ENCODE peak calls at places on chromosomes 1 and 21, in seven cellular contexts. T is activated T-helper 9 cell treated with anti-CD3 and anti-CD28 coated beads, Interleukin-2, amount 50 U/mL, for 16 hours; Z is GM03348; H is effector memory CD8-positive, alpha-beta T cell; Q is neural crest cell; L is stromal cell of bone marrow; F is substantia nigra. O is an unnamed sample.

GRCh38 chr1:27488523-27489138 is 1.3 kb downstream of the WASF2 start:
- DNase-seq in T (no peak), Z (no peak), H (no peak), Q (no peak), L (no peak), F (no peak), O (peak; percentile 51)

GRCh38 chr1:47894718-47895393 is 102.3 kb downstream of the TRABD2B start:
- DNase-seq in T (no peak), Z (no peak), H (no peak), Q (no peak), L (peak; percentile 9), F (no peak), O (peak; percentile 87)

GRCh38 chr1:1517973-1518620 is 6.1 kb downstream of the ATAD3A start:
- DNase-seq in T (no peak), Z (no peak), H (no peak), Q (no peak), L (no peak), F (no peak), O (no peak)

GRCh38 chr1:109630081-109630880 is 10.6 kb downstream of the AMPD2 start:
- DNase-seq in T (no peak), Z (peak; percentile 42), H (no peak), Q (no peak), L (no peak), F (no peak), O (no peak)

GRCh38 chr1:17636612-17637011 is 97.1 kb downstream of the ARHGEF10L start:
- DNase-seq in T (no peak), Z (peak; percentile 51), H (no peak), Q (no peak), L (no peak), F (no peak), O (peak; percentile 91)

GRCh38 chr1:211676106-211676583 is 724 bp upstream of the NEK2 start:
- DNase-seq in T (no peak), Z (no peak), H (no peak), Q (no peak), L (no peak), F (no peak), O (no peak)

GRCh38 chr1:21325231-21325718 is 35.0 kb upstream of the ECE1 start:
- DNase-seq in T (no peak), Z (no peak), H (no peak), Q (no peak), L (no peak), F (no peak), O (no peak)

GRCh38 chr1:1080122-1080753 is 6.1 kb upstream of the RNF223 start:
- DNase-seq in T (no peak), Z (peak; percentile 82), H (no peak), Q (no peak), L (no peak), F (peak; percentile 34), O (peak; percentile 82)

GRCh38 chr21:16262109-16262508 is 532.3 kb downstream of the USP25 start:
- DNase-seq in T (no peak), Z (no peak), H (no peak), Q (no peak), L (no peak), F (no peak), O (peak; percentile 40)

GRCh38 chr1:225700164-225700740 is 47.3 kb upstream of the ENAH start:
- DNase-seq in T (no peak), Z (peak; percentile 89), H (no peak), Q (no peak), L (peak; percentile 99), F (no peak), O (peak; percentile 100)

GRCh38 chr1:60762176-60762575 is 320.2 kb upstream of the NFIA start:
- DNase-seq in T (no peak), Z (no peak), H (no peak), Q (no peak), L (peak; percentile 38), F (no peak), O (no peak)

GRCh38 chr21:29299906-29300546 is 1.3 kb downstream of the BACH1 start:
- DNase-seq in T (peak; percentile 20), Z (peak; percentile 78), H (peak; percentile 33), Q (no peak), L (peak; percentile 77), F (peak; percentile 13), O (peak; percentile 99)

GRCh38 chr1:33298623-33299277 is 22.1 kb downstream of the A3GALT2 start:
- DNase-seq in T (peak; percentile 32), Z (peak; percentile 90), H (peak; percentile 45), Q (peak; percentile 69), L (peak; percentile 27), F (peak; percentile 24), O (peak; percentile 66)

GRCh38 chr1:199054706-199055105 is 415.9 kb downstream of the PTPRC start:
- DNase-seq in T (no peak), Z (no peak), H (no peak), Q (no peak), L (no peak), F (no peak), O (no peak)

GRCh38 chr1:150548632-150549495 is at the start of gene ADAMTSL4:
- DNase-seq in T (no peak), Z (peak; percentile 81), H (peak; percentile 27), Q (peak; percentile 50), L (no peak), F (peak; percentile 28), O (peak; percentile 82)

GRCh38 chr1:54377040-54377691 is 29.0 kb downstream of the SSBP3 start:
- DNase-seq in T (no peak), Z (no peak), H (no peak), Q (no peak), L (no peak), F (no peak), O (peak; percentile 29)

GRCh38 chr1:54273092-54273836 is 73.3 kb downstream of the MRPL37 start:
- DNase-seq in T (no peak), Z (peak; percentile 94), H (no peak), Q (peak; percentile 59), L (peak; percentile 68), F (peak; percentile 81), O (peak; percentile 92)

GRCh38 chr1:213979751-213980605 is 7.8 kb upstream of the PROX1 start:
- DNase-seq in T (no peak), Z (no peak), H (no peak), Q (peak; percentile 22), L (no peak), F (no peak), O (no peak)

GRCh38 chr1:107016376-107016978 is 40.0 kb upstream of the PRMT6 start:
- DNase-seq in T (no peak), Z (peak; percentile 7), H (no peak), Q (no peak), L (no peak), F (no peak), O (peak; percentile 5)

GRCh38 chr1:238404506-238404905 is 513.8 kb upstream of the ZP4 start:
- DNase-seq in T (no peak), Z (no peak), H (no peak), Q (no peak), L (no peak), F (no peak), O (peak; percentile 13)

GRCh38 chr21:44500111-44500510 is 39.9 kb downstream of the KRTAP10-1 start:
- DNase-seq in T (no peak), Z (no peak), H (no peak), Q (no peak), L (no peak), F (no peak), O (no peak)

GRCh38 chr1:111422546-111423391 is 4.8 kb downstream of the OVGP1 start:
- DNase-seq in T (no peak), Z (no peak), H (no peak), Q (no peak), L (no peak), F (no peak), O (peak; percentile 83)

GRCh38 chr1:115958866-115959265 is 17.4 kb upstream of the SLC22A15 start:
- DNase-seq in T (no peak), Z (no peak), H (no peak), Q (no peak), L (no peak), F (no peak), O (no peak)

GRCh38 chr21:42760977-42761751 is 107.7 kb downstream of the PDE9A start:
- DNase-seq in T (no peak), Z (no peak), H (no peak), Q (no peak), L (no peak), F (no peak), O (no peak)

GRCh38 chr1:167860231-167860923 is 53.6 kb downstream of the ADCY10 start:
- DNase-seq in T (no peak), Z (peak; percentile 35), H (no peak), Q (no peak), L (no peak), F (no peak), O (no peak)

GRCh38 chr1:204131978-204132377 is 19.9 kb downstream of the ETNK2 start:
- DNase-seq in T (no peak), Z (no peak), H (no peak), Q (no peak), L (no peak), F (no peak), O (no peak)

GRCh38 chr1:211547710-211548109 is 31.3 kb downstream of the SLC30A1 start:
- DNase-seq in T (no peak), Z (no peak), H (no peak), Q (no peak), L (no peak), F (no peak), O (no peak)

GRCh38 chr1:150613061-150613920 is 16.1 kb downstream of the ENSA start:
- DNase-seq in T (peak; percentile 29), Z (peak; percentile 62), H (peak; percentile 41), Q (no peak), L (peak; percentile 86), F (no peak), O (peak; percentile 97)

GRCh38 chr21:34923202-34923601 is 125.9 kb downstream of the RUNX1 start:
- DNase-seq in T (no peak), Z (no peak), H (no peak), Q (no peak), L (no peak), F (no peak), O (no peak)

GRCh38 chr1:230253150-230253549 is 173.0 kb downstream of the PGBD5 start:
- DNase-seq in T (no peak), Z (no peak), H (no peak), Q (no peak), L (no peak), F (no peak), O (no peak)

GRCh38 chr1:22643381-22643780 is at the start of gene C1QC:
- DNase-seq in T (no peak), Z (no peak), H (no peak), Q (no peak), L (no peak), F (peak; percentile 13), O (no peak)

GRCh38 chr1:223228931-223229528 is 86.0 kb upstream of the TLR5 start:
- DNase-seq in T (no peak), Z (no peak), H (no peak), Q (no peak), L (no peak), F (no peak), O (peak; percentile 68)

GRCh38 chr1:34166191-34167090 is 1.4 kb upstream of the CSMD2 start:
- DNase-seq in T (no peak), Z (peak; percentile 60), H (no peak), Q (peak; percentile 3), L (no peak), F (peak; percentile 89), O (peak; percentile 91)

GRCh38 chr1:87686137-87686490 is 357.4 kb downstream of the LMO4 start:
- DNase-seq in T (no peak), Z (no peak), H (no peak), Q (no peak), L (no peak), F (no peak), O (no peak)

GRCh38 chr1:175433586-175434267 is 241.2 kb upstream of the KIAA0040 start:
- DNase-seq in T (no peak), Z (no peak), H (no peak), Q (no peak), L (no peak), F (no peak), O (no peak)

GRCh38 chr1:19078503-19078902 is 122.0 kb upstream of the IFFO2 start:
- DNase-seq in T (no peak), Z (no peak), H (no peak), Q (no peak), L (no peak), F (no peak), O (no peak)

GRCh38 chr1:47507921-47508894 is 70.4 kb downstream of the FOXD2 start:
- DNase-seq in T (peak; percentile 10), Z (peak; percentile 40), H (no peak), Q (peak; percentile 50), L (no peak), F (no peak), O (peak; percentile 13)

GRCh38 chr1:3656450-3657095 is 4.3 kb downstream of the TP73 start:
- DNase-seq in T (no peak), Z (no peak), H (no peak), Q (no peak), L (no peak), F (no peak), O (no peak)

O was measured in M059J.